ENCODE peak calls at places on chromosomes 2 and 18, in six cellular contexts. One of them, this sample, is unnamed.

GRCh38 chr2:86337235-86338099 is at the start of gene REEP1:
- DNase-seq in Karpas-422: no peak
- DNase-seq in foreskin keratinocyte: no peak
- DNase-seq in NCI-H774: no peak
- DNase-seq in stimulated activated CD4-positive, alpha-beta T cell treated with anti-CD3 and anti-CD28 coated beads, Interleukin-12 subunit alpha, Interleukin-12 subunit beta, amount 100 ng/mL, for 4 hours: peak
- DNase-seq in T-helper 2 cell: no peak
- DNase-seq in this sample: peak

GRCh38 chr2:195317533-195317932 is 339.5 kb upstream of the SLC39A10 start:
- DNase-seq in Karpas-422: no peak
- DNase-seq in NCI-H774: no peak
- DNase-seq in stimulated activated CD4-positive, alpha-beta T cell treated with anti-CD3 and anti-CD28 coated beads, Interleukin-12 subunit alpha, Interleukin-12 subunit beta, amount 100 ng/mL, for 4 hours: no peak
- DNase-seq in foreskin keratinocyte: no peak
- DNase-seq in T-helper 2 cell: no peak
- DNase-seq in this sample: no peak

GRCh38 chr2:9665903-9666302 is 35.1 kb upstream of the YWHAQ start:
- DNase-seq in foreskin keratinocyte: no peak
- DNase-seq in Karpas-422: no peak
- DNase-seq in T-helper 2 cell: no peak
- DNase-seq in stimulated activated CD4-positive, alpha-beta T cell treated with anti-CD3 and anti-CD28 coated beads, Interleukin-12 subunit alpha, Interleukin-12 subunit beta, amount 100 ng/mL, for 4 hours: no peak
- DNase-seq in NCI-H774: no peak
- DNase-seq in this sample: no peak

GRCh38 chr2:182372661-182373060 is 54.2 kb downstream of the PDE1A start:
- DNase-seq in NCI-H774: no peak
- DNase-seq in T-helper 2 cell: no peak
- DNase-seq in stimulated activated CD4-positive, alpha-beta T cell treated with anti-CD3 and anti-CD28 coated beads, Interleukin-12 subunit alpha, Interleukin-12 subunit beta, amount 100 ng/mL, for 4 hours: no peak
- DNase-seq in Karpas-422: no peak
- DNase-seq in foreskin keratinocyte: peak
- DNase-seq in this sample: no peak

GRCh38 chr2:45452866-45453265 is 158.2 kb downstream of the SRBD1 start:
- DNase-seq in T-helper 2 cell: no peak
- DNase-seq in Karpas-422: no peak
- DNase-seq in foreskin keratinocyte: no peak
- DNase-seq in NCI-H774: no peak
- DNase-seq in stimulated activated CD4-positive, alpha-beta T cell treated with anti-CD3 and anti-CD28 coated beads, Interleukin-12 subunit alpha, Interleukin-12 subunit beta, amount 100 ng/mL, for 4 hours: no peak
- DNase-seq in this sample: no peak

GRCh38 chr2:165633431-165633830 is 160.6 kb downstream of the GALNT3 start:
- DNase-seq in foreskin keratinocyte: no peak
- DNase-seq in stimulated activated CD4-positive, alpha-beta T cell treated with anti-CD3 and anti-CD28 coated beads, Interleukin-12 subunit alpha, Interleukin-12 subunit beta, amount 100 ng/mL, for 4 hours: no peak
- DNase-seq in NCI-H774: no peak
- DNase-seq in T-helper 2 cell: no peak
- DNase-seq in Karpas-422: no peak
- DNase-seq in this sample: no peak

GRCh38 chr2:161412346-161412745 is 3.8 kb upstream of the TBR1 start:
- DNase-seq in foreskin keratinocyte: no peak
- DNase-seq in T-helper 2 cell: no peak
- DNase-seq in Karpas-422: no peak
- DNase-seq in NCI-H774: no peak
- DNase-seq in stimulated activated CD4-positive, alpha-beta T cell treated with anti-CD3 and anti-CD28 coated beads, Interleukin-12 subunit alpha, Interleukin-12 subunit beta, amount 100 ng/mL, for 4 hours: no peak
- DNase-seq in this sample: no peak

GRCh38 chr2:24359701-24360049 is 661 bp downstream of the ITSN2 start:
- DNase-seq in NCI-H774: peak
- DNase-seq in stimulated activated CD4-positive, alpha-beta T cell treated with anti-CD3 and anti-CD28 coated beads, Interleukin-12 subunit alpha, Interleukin-12 subunit beta, amount 100 ng/mL, for 4 hours: peak
- DNase-seq in foreskin keratinocyte: no peak
- DNase-seq in Karpas-422: peak
- DNase-seq in T-helper 2 cell: peak
- DNase-seq in this sample: peak

GRCh38 chr2:129673881-129674513 is 305.5 kb upstream of the RAB6C start:
- DNase-seq in Karpas-422: peak
- DNase-seq in T-helper 2 cell: no peak
- DNase-seq in NCI-H774: no peak
- DNase-seq in foreskin keratinocyte: no peak
- DNase-seq in stimulated activated CD4-positive, alpha-beta T cell treated with anti-CD3 and anti-CD28 coated beads, Interleukin-12 subunit alpha, Interleukin-12 subunit beta, amount 100 ng/mL, for 4 hours: no peak
- DNase-seq in this sample: no peak

GRCh38 chr2:15722980-15723379 is 131.3 kb downstream of the DDX1 start:
- DNase-seq in stimulated activated CD4-positive, alpha-beta T cell treated with anti-CD3 and anti-CD28 coated beads, Interleukin-12 subunit alpha, Interleukin-12 subunit beta, amount 100 ng/mL, for 4 hours: no peak
- DNase-seq in foreskin keratinocyte: no peak
- DNase-seq in T-helper 2 cell: no peak
- DNase-seq in Karpas-422: no peak
- DNase-seq in NCI-H774: no peak
- DNase-seq in this sample: no peak

GRCh38 chr2:55105456-55105855 is 55.2 kb upstream of the RTN4 start:
- DNase-seq in T-helper 2 cell: no peak
- DNase-seq in Karpas-422: no peak
- DNase-seq in stimulated activated CD4-positive, alpha-beta T cell treated with anti-CD3 and anti-CD28 coated beads, Interleukin-12 subunit alpha, Interleukin-12 subunit beta, amount 100 ng/mL, for 4 hours: no peak
- DNase-seq in NCI-H774: no peak
- DNase-seq in foreskin keratinocyte: no peak
- DNase-seq in this sample: no peak

GRCh38 chr18:49812321-49813070 is 837 bp downstream of the ACAA2 start:
- DNase-seq in foreskin keratinocyte: no peak
- DNase-seq in NCI-H774: no peak
- DNase-seq in stimulated activated CD4-positive, alpha-beta T cell treated with anti-CD3 and anti-CD28 coated beads, Interleukin-12 subunit alpha, Interleukin-12 subunit beta, amount 100 ng/mL, for 4 hours: no peak
- DNase-seq in Karpas-422: peak
- DNase-seq in T-helper 2 cell: no peak
- DNase-seq in this sample: peak

GRCh38 chr2:149000168-149000938 is 38.1 kb upstream of the LYPD6B start:
- DNase-seq in stimulated activated CD4-positive, alpha-beta T cell treated with anti-CD3 and anti-CD28 coated beads, Interleukin-12 subunit alpha, Interleukin-12 subunit beta, amount 100 ng/mL, for 4 hours: no peak
- DNase-seq in foreskin keratinocyte: no peak
- DNase-seq in Karpas-422: no peak
- DNase-seq in NCI-H774: no peak
- DNase-seq in T-helper 2 cell: no peak
- DNase-seq in this sample: no peak

GRCh38 chr18:5630766-5631413 is 87.1 kb upstream of the EPB41L3 start:
- DNase-seq in stimulated activated CD4-positive, alpha-beta T cell treated with anti-CD3 and anti-CD28 coated beads, Interleukin-12 subunit alpha, Interleukin-12 subunit beta, amount 100 ng/mL, for 4 hours: no peak
- DNase-seq in NCI-H774: no peak
- DNase-seq in Karpas-422: no peak
- DNase-seq in T-helper 2 cell: no peak
- DNase-seq in foreskin keratinocyte: no peak
- DNase-seq in this sample: no peak

GRCh38 chr2:42047488-42048317 is at the start of gene PKDCC:
- DNase-seq in T-helper 2 cell: no peak
- DNase-seq in foreskin keratinocyte: no peak
- DNase-seq in stimulated activated CD4-positive, alpha-beta T cell treated with anti-CD3 and anti-CD28 coated beads, Interleukin-12 subunit alpha, Interleukin-12 subunit beta, amount 100 ng/mL, for 4 hours: peak
- DNase-seq in Karpas-422: no peak
- DNase-seq in NCI-H774: peak
- DNase-seq in this sample: peak

GRCh38 chr2:240784629-240785423 is 35.2 kb downstream of the KIF1A start:
- DNase-seq in NCI-H774: no peak
- DNase-seq in stimulated activated CD4-positive, alpha-beta T cell treated with anti-CD3 and anti-CD28 coated beads, Interleukin-12 subunit alpha, Interleukin-12 subunit beta, amount 100 ng/mL, for 4 hours: no peak
- DNase-seq in foreskin keratinocyte: no peak
- DNase-seq in Karpas-422: no peak
- DNase-seq in T-helper 2 cell: no peak
- DNase-seq in this sample: no peak

GRCh38 chr2:151638188-151638933 is 95.9 kb downstream of the NEB start:
- DNase-seq in stimulated activated CD4-positive, alpha-beta T cell treated with anti-CD3 and anti-CD28 coated beads, Interleukin-12 subunit alpha, Interleukin-12 subunit beta, amount 100 ng/mL, for 4 hours: peak
- DNase-seq in T-helper 2 cell: no peak
- DNase-seq in NCI-H774: peak
- DNase-seq in Karpas-422: no peak
- DNase-seq in foreskin keratinocyte: no peak
- DNase-seq in this sample: no peak

GRCh38 chr2:176699098-176699497 is 429.9 kb downstream of the MTX2 start:
- DNase-seq in NCI-H774: no peak
- DNase-seq in Karpas-422: no peak
- DNase-seq in T-helper 2 cell: no peak
- DNase-seq in foreskin keratinocyte: no peak
- DNase-seq in stimulated activated CD4-positive, alpha-beta T cell treated with anti-CD3 and anti-CD28 coated beads, Interleukin-12 subunit alpha, Interleukin-12 subunit beta, amount 100 ng/mL, for 4 hours: no peak
- DNase-seq in this sample: no peak

GRCh38 chr2:216695401-216695821 is at the start of gene IGFBP5:
- DNase-seq in NCI-H774: peak
- DNase-seq in foreskin keratinocyte: no peak
- DNase-seq in stimulated activated CD4-positive, alpha-beta T cell treated with anti-CD3 and anti-CD28 coated beads, Interleukin-12 subunit alpha, Interleukin-12 subunit beta, amount 100 ng/mL, for 4 hours: no peak
- DNase-seq in T-helper 2 cell: no peak
- DNase-seq in Karpas-422: no peak
- DNase-seq in this sample: peak

GRCh38 chr2:102049756-102050443 is 58.1 kb downstream of the IL1R2 start:
- DNase-seq in foreskin keratinocyte: no peak
- DNase-seq in NCI-H774: no peak
- DNase-seq in T-helper 2 cell: no peak
- DNase-seq in Karpas-422: no peak
- DNase-seq in stimulated activated CD4-positive, alpha-beta T cell treated with anti-CD3 and anti-CD28 coated beads, Interleukin-12 subunit alpha, Interleukin-12 subunit beta, amount 100 ng/mL, for 4 hours: no peak
- DNase-seq in this sample: peak

GRCh38 chr2:33133436-33133835 is 186.7 kb downstream of the LTBP1 start:
- DNase-seq in NCI-H774: no peak
- DNase-seq in T-helper 2 cell: no peak
- DNase-seq in foreskin keratinocyte: no peak
- DNase-seq in Karpas-422: no peak
- DNase-seq in stimulated activated CD4-positive, alpha-beta T cell treated with anti-CD3 and anti-CD28 coated beads, Interleukin-12 subunit alpha, Interleukin-12 subunit beta, amount 100 ng/mL, for 4 hours: no peak
- DNase-seq in this sample: no peak

GRCh38 chr2:218086493-218086892 is 17.4 kb downstream of the RUFY4 start:
- DNase-seq in foreskin keratinocyte: no peak
- DNase-seq in Karpas-422: no peak
- DNase-seq in stimulated activated CD4-positive, alpha-beta T cell treated with anti-CD3 and anti-CD28 coated beads, Interleukin-12 subunit alpha, Interleukin-12 subunit beta, amount 100 ng/mL, for 4 hours: no peak
- DNase-seq in T-helper 2 cell: no peak
- DNase-seq in NCI-H774: no peak
- DNase-seq in this sample: no peak

GRCh38 chr18:3451989-3452749 is 2.2 kb downstream of the TGIF1 start:
- DNase-seq in T-helper 2 cell: no peak
- DNase-seq in stimulated activated CD4-positive, alpha-beta T cell treated with anti-CD3 and anti-CD28 coated beads, Interleukin-12 subunit alpha, Interleukin-12 subunit beta, amount 100 ng/mL, for 4 hours: peak
- DNase-seq in foreskin keratinocyte: peak
- DNase-seq in NCI-H774: no peak
- DNase-seq in Karpas-422: peak
- DNase-seq in this sample: no peak

GRCh38 chr2:101956465-101957030 is 35.2 kb upstream of the IL1R2 start:
- DNase-seq in Karpas-422: no peak
- DNase-seq in stimulated activated CD4-positive, alpha-beta T cell treated with anti-CD3 and anti-CD28 coated beads, Interleukin-12 subunit alpha, Interleukin-12 subunit beta, amount 100 ng/mL, for 4 hours: no peak
- DNase-seq in T-helper 2 cell: no peak
- DNase-seq in foreskin keratinocyte: no peak
- DNase-seq in NCI-H774: no peak
- DNase-seq in this sample: no peak

GRCh38 chr2:9261231-9261883 is 54.7 kb downstream of the ASAP2 start:
- DNase-seq in Karpas-422: no peak
- DNase-seq in stimulated activated CD4-positive, alpha-beta T cell treated with anti-CD3 and anti-CD28 coated beads, Interleukin-12 subunit alpha, Interleukin-12 subunit beta, amount 100 ng/mL, for 4 hours: no peak
- DNase-seq in foreskin keratinocyte: no peak
- DNase-seq in T-helper 2 cell: no peak
- DNase-seq in NCI-H774: no peak
- DNase-seq in this sample: no peak

GRCh38 chr2:70596293-70596692 is 42.7 kb upstream of the TGFA start:
- DNase-seq in NCI-H774: no peak
- DNase-seq in stimulated activated CD4-positive, alpha-beta T cell treated with anti-CD3 and anti-CD28 coated beads, Interleukin-12 subunit alpha, Interleukin-12 subunit beta, amount 100 ng/mL, for 4 hours: no peak
- DNase-seq in T-helper 2 cell: no peak
- DNase-seq in Karpas-422: no peak
- DNase-seq in foreskin keratinocyte: peak
- DNase-seq in this sample: no peak

GRCh38 chr2:206955253-206955652 is 15.9 kb downstream of the CPO start:
- DNase-seq in foreskin keratinocyte: no peak
- DNase-seq in Karpas-422: no peak
- DNase-seq in stimulated activated CD4-positive, alpha-beta T cell treated with anti-CD3 and anti-CD28 coated beads, Interleukin-12 subunit alpha, Interleukin-12 subunit beta, amount 100 ng/mL, for 4 hours: no peak
- DNase-seq in T-helper 2 cell: no peak
- DNase-seq in NCI-H774: no peak
- DNase-seq in this sample: no peak

GRCh38 chr2:6827516-6828298 is 38.0 kb downstream of the CMPK2 start:
- DNase-seq in stimulated activated CD4-positive, alpha-beta T cell treated with anti-CD3 and anti-CD28 coated beads, Interleukin-12 subunit alpha, Interleukin-12 subunit beta, amount 100 ng/mL, for 4 hours: no peak
- DNase-seq in T-helper 2 cell: no peak
- DNase-seq in foreskin keratinocyte: no peak
- DNase-seq in NCI-H774: no peak
- DNase-seq in Karpas-422: peak
- DNase-seq in this sample: no peak

GRCh38 chr2:119431976-119432881 is 575 bp downstream of the TMEM37 start:
- DNase-seq in foreskin keratinocyte: no peak
- DNase-seq in Karpas-422: no peak
- DNase-seq in T-helper 2 cell: no peak
- DNase-seq in NCI-H774: no peak
- DNase-seq in stimulated activated CD4-positive, alpha-beta T cell treated with anti-CD3 and anti-CD28 coated beads, Interleukin-12 subunit alpha, Interleukin-12 subunit beta, amount 100 ng/mL, for 4 hours: no peak
- DNase-seq in this sample: no peak

GRCh38 chr2:241843321-241844065 is 15.2 kb downstream of the PDCD1 start:
- DNase-seq in stimulated activated CD4-positive, alpha-beta T cell treated with anti-CD3 and anti-CD28 coated beads, Interleukin-12 subunit alpha, Interleukin-12 subunit beta, amount 100 ng/mL, for 4 hours: no peak
- DNase-seq in NCI-H774: no peak
- DNase-seq in Karpas-422: no peak
- DNase-seq in T-helper 2 cell: no peak
- DNase-seq in foreskin keratinocyte: no peak
- DNase-seq in this sample: no peak